ENCODE peak calls at places on chromosome 2, in five cellular contexts. O is fibroblast of villous mesenchyme, Q is choroid plexus epithelial cell, L is NCI-H1092, F is NCI-H774. J is an unnamed sample.

GRCh38 chr2:119723121-119723635 is 36.5 kb upstream of the PTPN4 start:
- DNase-seq in O (no peak), Q (no peak), L (no peak), F (no peak), J (peak; percentile 30)

GRCh38 chr2:165804719-165805118 is 10.7 kb upstream of the GALNT3 start:
- DNase-seq in O (no peak), Q (no peak), L (no peak), F (peak; percentile 31), J (no peak)

GRCh38 chr2:232873292-232873908 is 3.3 kb downstream of the SNORC start:
- DNase-seq in O (no peak), Q (no peak), L (no peak), F (no peak), J (no peak)

GRCh38 chr2:209840434-209840833 is 68.8 kb downstream of the UNC80 start:
- DNase-seq in O (no peak), Q (no peak), L (no peak), F (peak; percentile 8), J (no peak)

GRCh38 chr2:142463047-142463446 is 332.2 kb upstream of the LRP1B start:
- DNase-seq in O (no peak), Q (no peak), L (no peak), F (no peak), J (no peak)

GRCh38 chr2:118847447-118848172 is at the start of gene EN1:
- DNase-seq in O (no peak), Q (no peak), L (no peak), F (no peak), J (peak; percentile 82)

GRCh38 chr2:58138631-58139030 is 92.0 kb downstream of the VRK2 start:
- DNase-seq in O (no peak), Q (no peak), L (no peak), F (no peak), J (no peak)

GRCh38 chr2:63698825-63699548 is 110.2 kb downstream of the MDH1 start:
- DNase-seq in O (peak; percentile 94), Q (peak; percentile 87), L (no peak), F (peak; percentile 6), J (peak; percentile 86)

GRCh38 chr2:32008811-32009478 is 1.9 kb downstream of the MEMO1 start:
- DNase-seq in O (peak; percentile 34), Q (peak; percentile 56), L (no peak), F (peak; percentile 6), J (peak; percentile 26)

GRCh38 chr2:36951574-36951973 is 14.8 kb downstream of the STRN start:
- DNase-seq in O (peak; percentile 25), Q (peak; percentile 47), L (no peak), F (no peak), J (peak; percentile 49)

GRCh38 chr2:57886196-57886786 is 160.3 kb upstream of the VRK2 start:
- DNase-seq in O (no peak), Q (no peak), L (peak; percentile 71), F (peak; percentile 83), J (no peak)

GRCh38 chr2:8016688-8017087 is 665.2 kb upstream of the ID2 start:
- DNase-seq in O (no peak), Q (no peak), L (no peak), F (no peak), J (no peak)

J was measured in astrocyte.